ENCODE peak calls at places on chromosome 18, in six cellular contexts. J is upper lobe of right lung; N is left lung; C is gastrocnemius medialis; R is body of pancreas; B is CD8-positive, alpha-beta T cell. S is an unnamed sample. For H3K27me3, the result is how much of the 10 kb centered on the place peaks cover.

GRCh38 chr18:43800584-43800983 is 523.3 kb upstream of the SYT4 start:
- ATAC-seq in J (no peak), N (no peak), C (no peak), R (no peak), B (no peak), S (no peak)

GRCh38 chr18:50869150-50869549 is 9.8 kb upstream of the ME2 start:
- ATAC-seq in J (peak), N (peak), C (no peak), R (no peak), B (no peak), S (no peak)

GRCh38 chr18:30775629-30776028 is 266.9 kb downstream of the DSC3 start:
- ATAC-seq in J (no peak), N (no peak), C (no peak), R (no peak), B (no peak), S (no peak)

GRCh38 chr18:70600225-70600925 is 311.5 kb downstream of the SOCS6 start:
- ATAC-seq in J (no peak), N (no peak), C (no peak), R (no peak), B (no peak), S (no peak)

GRCh38 chr18:70462078-70462439 is 173.2 kb downstream of the SOCS6 start:
- ATAC-seq in J (peak), N (no peak), C (no peak), R (no peak), B (no peak), S (no peak)

GRCh38 chr18:22276334-22276713 is 106.9 kb downstream of the GATA6 start:
- ATAC-seq in J (peak), N (no peak), C (no peak), R (no peak), B (no peak), S (peak)

GRCh38 chr18:61752973-61753372 is 139.8 kb downstream of the RNF152 start:
- ATAC-seq in J (no peak), N (no peak), C (no peak), R (no peak), B (no peak), S (no peak)

GRCh38 chr18:50097702-50098101 is 97.2 kb downstream of the MYO5B start:
- ATAC-seq in J (peak), N (peak), C (peak), R (peak), B (no peak), S (peak)

GRCh38 chr18:23250893-23251656 is 115.8 kb downstream of the CABLES1 start:
- ATAC-seq in J (peak), N (peak), C (no peak), R (no peak), B (no peak), S (peak)

GRCh38 chr18:2984703-2985261 is 28.2 kb downstream of the LPIN2 start:
- ATAC-seq in J (peak), N (no peak), C (no peak), R (peak), B (no peak), S (no peak)

GRCh38 chr18:32460046-32460785 is 10.5 kb downstream of the GAREM1 start:
- ATAC-seq in J (no peak), N (no peak), C (peak), R (no peak), B (no peak), S (no peak)

GRCh38 chr18:13398631-13399030 is 180.1 kb downstream of the LDLRAD4 start:
- ATAC-seq in J (no peak), N (no peak), C (no peak), R (no peak), B (no peak), S (no peak)

GRCh38 chr18:73774836-73775509 is 372.7 kb downstream of the FBXO15 start:
- ATAC-seq in J (no peak), N (no peak), C (no peak), R (peak), B (no peak), S (no peak)

GRCh38 chr18:61606068-61606660 is 272.9 kb downstream of the CDH20 start:
- ATAC-seq in J (peak), N (peak), C (peak), R (no peak), B (no peak), S (peak)

GRCh38 chr18:32072321-32072720 is 19.4 kb upstream of the RNF138 start:
- ATAC-seq in J (peak), N (peak), C (no peak), R (no peak), B (peak), S (no peak)

GRCh38 chr18:26780520-26781325 is 84.8 kb downstream of the AQP4 start:
- ATAC-seq in J (no peak), N (no peak), C (no peak), R (peak), B (no peak), S (no peak)

GRCh38 chr18:56115072-56116038 is 523.0 kb downstream of the TXNL1 start:
- ATAC-seq in J (peak), N (no peak), C (no peak), R (no peak), B (no peak), S (no peak)

GRCh38 chr18:29309352-29309751 is 1132.4 kb upstream of the CDH2 start:
- ATAC-seq in J (no peak), N (no peak), C (no peak), R (no peak), B (no peak), S (no peak)

GRCh38 chr18:75797046-75797445 is 369.5 kb upstream of the SMIM21 start:
- ATAC-seq in J (no peak), N (no peak), C (no peak), R (no peak), B (no peak), S (no peak)

GRCh38 chr18:76494181-76494540 is 881 bp downstream of the ZNF516 start:
- ATAC-seq in J (no peak), N (no peak), C (no peak), R (no peak), B (no peak), S (no peak)

GRCh38 chr18:5456577-5457466 is 87.0 kb downstream of the EPB41L3 start:
- ATAC-seq in J (peak), N (peak), C (no peak), R (peak), B (peak), S (peak)

GRCh38 chr18:1014951-1015627 is 110.4 kb downstream of the ADCYAP1 start:
- ATAC-seq in J (peak), N (peak), C (no peak), R (no peak), B (no peak), S (no peak)

GRCh38 chr18:48542513-48543181 is 3.8 kb downstream of the CTIF start:
- ATAC-seq in J (no peak), N (no peak), C (no peak), R (no peak), B (no peak), S (no peak)

GRCh38 chr18:47873625-47874024 is 56.8 kb downstream of the SMAD2 start:
- ATAC-seq in J (no peak), N (peak), C (no peak), R (no peak), B (no peak), S (no peak)

GRCh38 chr18:35247412-35248249 is 6.8 kb downstream of the ZNF397 start:
- ATAC-seq in J (peak), N (no peak), C (peak), R (no peak), B (no peak), S (no peak)

GRCh38 chr18:38693085-38693484 is 1127.5 kb upstream of the CELF4 start:
- ATAC-seq in J (no peak), N (no peak), C (no peak), R (no peak), B (no peak), S (no peak)

GRCh38 chr18:70194227-70194890 is 11.1 kb downstream of the RTTN start:
- ATAC-seq in J (no peak), N (no peak), C (no peak), R (no peak), B (no peak), S (no peak)

GRCh38 chr18:3400567-3401296 is 49.2 kb upstream of the TGIF1 start:
- ATAC-seq in J (no peak), N (no peak), C (no peak), R (no peak), B (no peak), S (no peak)

GRCh38 chr18:66196805-66197204 is 407.1 kb downstream of the CDH19 start:
- ATAC-seq in J (no peak), N (no peak), C (no peak), R (no peak), B (no peak), S (no peak)

GRCh38 chr18:35680139-35680551 is 98.6 kb downstream of the GALNT1 start:
- ATAC-seq in J (no peak), N (no peak), C (no peak), R (no peak), B (no peak), S (no peak)

GRCh38 chr18:46474487-46475366 is 182.3 kb downstream of the LOXHD1 start:
- ATAC-seq in J (no peak), N (no peak), C (peak), R (no peak), B (no peak), S (no peak)

GRCh38 chr18:34650121-34650545 is 60.0 kb upstream of the DTNA start:
- ATAC-seq in J (no peak), N (peak), C (peak), R (no peak), B (no peak), S (no peak)

GRCh38 chr18:58044370-58045264 is 591 bp downstream of the NEDD4L start:
- ATAC-seq in J (peak), N (peak), C (peak), R (peak), B (peak), S (peak)

GRCh38 chr18:58043452-58044369 is at the start of gene NEDD4L:
- ATAC-seq in J (peak), N (peak), C (peak), R (peak), B (peak), S (peak)

GRCh38 chr18:58045265-58046086 is 1.4 kb downstream of the NEDD4L start:
- ATAC-seq in J (peak), N (peak), C (no peak), R (peak), B (no peak), S (no peak)

GRCh38 chr18:58041633-58042032 is 2.4 kb upstream of the NEDD4L start:
- ATAC-seq in J (no peak), N (no peak), C (no peak), R (no peak), B (no peak), S (no peak)

GRCh38 chr18:58042826-58043362 is 1.1 kb upstream of the NEDD4L start:
- ATAC-seq in J (no peak), N (no peak), C (no peak), R (no peak), B (peak), S (no peak)
- H3K27me3 ChIP-seq in J (under half), N (under half), C (under half), R (under half), B (under half), S (under half)

GRCh38 chr18:8765692-8766463 is 60.5 kb downstream of the MTCL1 start:
- ATAC-seq in J (no peak), N (no peak), C (no peak), R (no peak), B (no peak), S (peak)
- H3K27ac ChIP-seq in J (no peak), N (no peak), C (no peak), R (no peak), B (no peak), S (peak)

GRCh38 chr18:37567061-37567993 is 1.7 kb upstream of the CELF4 start:
- ATAC-seq in J (no peak), N (no peak), C (no peak), R (no peak), B (no peak), S (no peak)

GRCh38 chr18:37566479-37567060 is 972 bp upstream of the CELF4 start:
- ATAC-seq in J (no peak), N (no peak), C (peak), R (no peak), B (no peak), S (no peak)

GRCh38 chr18:37567994-37568359 is 2.4 kb upstream of the CELF4 start:
- ATAC-seq in J (no peak), N (no peak), C (no peak), R (no peak), B (no peak), S (no peak)

GRCh38 chr18:37570336-37570930 is 4.8 kb upstream of the CELF4 start:
- ATAC-seq in J (no peak), N (no peak), C (no peak), R (no peak), B (no peak), S (no peak)

GRCh38 chr18:37568671-37569070 is 3.1 kb upstream of the CELF4 start:
- ATAC-seq in J (no peak), N (no peak), C (no peak), R (no peak), B (no peak), S (no peak)
- H3K27me3 ChIP-seq in J (half or more), N (half or more), C (half or more), R (under half), B (under half), S (half or more)

DNA sequence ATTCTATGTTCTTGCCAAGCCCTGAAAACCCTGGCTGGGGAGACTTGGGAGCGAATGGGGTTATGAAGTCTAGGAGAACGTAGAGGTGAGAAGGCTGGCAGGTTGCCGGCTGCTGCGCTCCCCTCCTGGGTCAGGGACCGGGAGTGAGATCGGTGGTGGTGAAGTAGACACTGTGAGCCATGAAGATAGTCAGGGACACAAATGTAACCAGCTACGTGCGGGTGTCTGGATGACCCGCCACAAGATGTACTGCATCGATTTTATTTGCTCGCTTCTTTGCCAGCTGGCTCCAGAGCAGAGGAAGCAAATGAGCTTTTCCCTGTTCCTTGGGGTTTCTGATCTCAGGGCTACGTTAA is 360.8 kb downstream of the ZNF521 start:
- ATAC-seq in J (no peak), N (no peak), C (no peak), R (no peak), B (no peak), S (no peak)
- H3K27ac ChIP-seq in J (no peak), N (no peak), C (peak), R (no peak), B (no peak), S (no peak)

DNA sequence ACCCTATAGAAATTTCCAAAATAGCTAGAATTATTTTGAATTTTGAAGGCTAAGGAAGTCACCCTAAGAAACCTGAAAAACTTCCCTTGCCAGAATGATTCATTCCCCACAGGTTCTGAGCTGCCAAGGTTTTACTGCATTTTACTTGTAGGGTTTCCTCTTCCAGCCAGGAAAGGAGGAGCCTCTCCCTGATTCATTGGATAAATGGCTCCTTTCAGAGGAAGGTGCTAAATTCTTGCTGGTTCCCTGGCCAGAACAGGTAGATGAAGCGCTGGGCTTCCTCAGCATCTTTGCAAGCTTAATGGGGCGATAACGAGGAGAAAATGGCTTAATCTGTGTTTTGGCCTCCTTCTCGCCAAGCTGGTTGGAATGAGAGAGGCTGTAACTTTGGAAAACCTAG is 279.6 kb upstream of the SLC14A2 start:
- ATAC-seq in J (no peak), N (no peak), C (peak), R (no peak), B (no peak), S (no peak)
- H3K27me3 ChIP-seq in J (under half), N (under half), C (under half), R (under half), B (under half), S (under half)

DNA sequence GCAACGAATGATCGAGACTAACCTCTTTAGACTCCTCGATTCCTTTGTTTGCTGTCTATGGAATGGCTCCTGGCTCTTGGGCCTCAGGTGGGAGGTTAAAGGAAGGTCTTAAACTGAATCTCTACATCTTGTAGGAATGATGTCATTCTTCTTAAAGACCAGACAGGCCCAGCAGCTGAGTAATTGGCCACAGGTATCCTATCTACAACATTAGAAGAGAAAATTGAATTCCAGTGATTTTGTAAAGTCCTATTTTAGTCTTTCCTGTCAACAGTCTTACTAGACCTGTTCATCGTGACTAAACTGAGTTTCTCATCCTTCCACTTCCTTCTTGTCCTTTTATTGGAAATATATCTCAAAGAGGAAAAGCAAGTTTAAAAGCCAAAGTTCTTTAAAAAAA is 274.8 kb downstream of the ALPK2 start:
- ATAC-seq in J (no peak), N (no peak), C (no peak), R (no peak), B (no peak), S (no peak)
- H3K27ac ChIP-seq in J (no peak), N (no peak), C (no peak), R (no peak), B (no peak), S (no peak)

DNA sequence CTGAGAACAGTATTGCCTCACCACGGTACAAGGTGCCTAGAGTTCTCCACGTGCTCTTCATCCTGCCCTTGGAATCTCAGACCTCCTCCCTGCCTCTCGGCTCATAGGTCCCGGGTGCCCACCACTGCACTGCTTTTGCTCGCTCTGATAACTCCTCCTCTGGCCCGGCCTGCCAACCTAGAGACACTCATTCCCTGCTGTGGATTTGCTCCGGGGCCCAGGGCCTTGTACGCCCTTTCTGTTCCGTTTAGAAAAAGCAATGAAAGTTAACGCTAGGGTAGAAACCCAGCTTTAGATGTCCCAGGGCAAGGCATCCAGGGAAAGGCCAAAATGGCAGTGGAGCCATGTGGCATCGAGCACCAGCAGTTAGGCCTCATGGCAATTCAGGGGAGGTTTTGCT is 253.9 kb downstream of the VAPA start:
- ATAC-seq in J (no peak), N (no peak), C (no peak), R (no peak), B (no peak), S (no peak)
- H3K27me3 ChIP-seq in J (under half), N (under half), C (under half), R (under half), B (under half), S (under half)

GRCh38 chr18:12376034-12376717 is 851 bp downstream of the AFG3L2 start:
- ATAC-seq in J (no peak), N (no peak), C (peak), R (no peak), B (no peak), S (no peak)

GRCh38 chr18:12372406-12372805 is 4.6 kb downstream of the AFG3L2 start:
- ATAC-seq in J (no peak), N (no peak), C (no peak), R (no peak), B (no peak), S (no peak)

GRCh38 chr18:12373771-12374116 is 3.3 kb downstream of the AFG3L2 start:
- ATAC-seq in J (no peak), N (no peak), C (no peak), R (no peak), B (no peak), S (no peak)

GRCh38 chr18:12373032-12373770 is 3.8 kb downstream of the AFG3L2 start:
- ATAC-seq in J (no peak), N (no peak), C (no peak), R (no peak), B (no peak), S (no peak)

DNA sequence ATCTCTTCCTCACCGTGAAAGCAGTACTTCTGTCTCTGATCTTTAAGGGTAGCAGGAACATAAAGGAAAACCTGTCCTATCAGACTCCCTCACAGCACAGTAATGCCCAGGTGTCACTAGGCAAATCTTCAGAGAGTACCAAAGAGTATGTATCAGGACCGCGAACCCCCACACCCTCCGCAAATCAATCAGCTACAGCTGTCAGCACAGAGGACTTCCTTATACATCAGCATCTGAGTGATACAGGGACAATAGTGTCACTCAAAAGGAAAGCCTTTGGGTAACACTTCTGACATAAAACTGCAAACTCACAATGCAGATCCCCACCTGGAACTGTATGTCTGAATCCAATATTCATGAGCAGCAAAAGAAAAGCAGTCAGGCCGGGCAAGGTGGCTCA is 2.6 kb downstream of the AFG3L2 start:
- ATAC-seq in J (no peak), N (no peak), C (no peak), R (no peak), B (no peak), S (no peak)
- H3K27ac ChIP-seq in J (no peak), N (no peak), C (peak), R (no peak), B (no peak), S (no peak)

S was measured in gastroesophageal sphincter.